ENCODE peak calls at places on chromosome 22, in four cellular contexts. V, L, C and N are unnamed samples.

GRCh38 chr22:32801436-32802290 is at the start of gene TIMP3:
- DNase-seq in V (no peak), L (peak; percentile 86), C (no peak), N (no peak)

GRCh38 chr22:46038516-46039430 is 61.8 kb upstream of the WNT7B start:
- DNase-seq in V (no peak), L (no peak), C (no peak), N (no peak)

GRCh38 chr22:42670921-42671709 is 21.9 kb upstream of the CYB5R3 start:
- DNase-seq in V (no peak), L (no peak), C (no peak), N (no peak)

GRCh38 chr22:20244744-20245576 is 23.2 kb downstream of the RTN4R start:
- DNase-seq in V (peak; percentile 46), L (no peak), C (no peak), N (peak; percentile 56)

GRCh38 chr22:25447689-25448434 is 116.6 kb upstream of the GRK3 start:
- DNase-seq in V (peak; percentile 88), L (peak; percentile 73), C (no peak), N (peak; percentile 90)

GRCh38 chr22:39818050-39818449 is 75.5 kb downstream of the ENTHD1 start:
- DNase-seq in V (no peak), L (peak; percentile 66), C (no peak), N (no peak)

GRCh38 chr22:26330971-26331625 is 98.0 kb upstream of the ASPHD2 start:
- DNase-seq in V (peak; percentile 34), L (peak; percentile 31), C (no peak), N (no peak)

GRCh38 chr22:22488736-22489135 is 19.8 kb downstream of the ZNF280B start:
- DNase-seq in V (no peak), L (no peak), C (no peak), N (no peak)

GRCh38 chr22:19368876-19369275 is 62.7 kb downstream of the HIRA start:
- DNase-seq in V (no peak), L (no peak), C (no peak), N (no peak)

GRCh38 chr22:36002084-36002483 is 26.5 kb downstream of the RBFOX2 start:
- DNase-seq in V (no peak), L (no peak), C (no peak), N (no peak)

GRCh38 chr22:19996694-19997384 is 19.8 kb downstream of the ARVCF start:
- DNase-seq in V (no peak), L (no peak), C (no peak), N (no peak)

GRCh38 chr22:30348837-30349236 is 7.9 kb downstream of the SF3A1 start:
- DNase-seq in V (no peak), L (peak; percentile 71), C (peak; percentile 21), N (no peak)

GRCh38 chr22:27597703-27598444 is 203.7 kb downstream of the MN1 start:
- DNase-seq in V (no peak), L (no peak), C (no peak), N (no peak)
- TF ChIP-seq CTCF in V (no peak), L (no peak), C (peak; percentile 1), N (no peak)

GRCh38 chr22:41532908-41533825 is 11.1 kb downstream of the POLR3H start:
- DNase-seq in V (peak; percentile 53), L (peak; percentile 55), C (no peak), N (peak; percentile 59)

GRCh38 chr22:41537203-41537602 is 7.1 kb downstream of the POLR3H start:
- DNase-seq in V (no peak), L (no peak), C (no peak), N (no peak)

GRCh38 chr22:41531736-41532477 is 12.4 kb downstream of the POLR3H start:
- DNase-seq in V (no peak), L (no peak), C (no peak), N (no peak)

GRCh38 chr22:41534219-41534618 is 10.1 kb downstream of the POLR3H start:
- DNase-seq in V (no peak), L (no peak), C (no peak), N (no peak)

GRCh38 chr22:41535244-41535643 is 9.0 kb downstream of the POLR3H start:
- DNase-seq in V (no peak), L (no peak), C (no peak), N (no peak)
- TF ChIP-seq CTCF in V (no peak), L (peak; percentile 25), C (peak; percentile 22), N (no peak)

GRCh38 chr22:37281646-37282384 is 493 bp upstream of the CYTH4 start:
- DNase-seq in V (no peak), L (no peak), C (no peak), N (no peak)

GRCh38 chr22:37284126-37284806 is 2.0 kb downstream of the CYTH4 start:
- DNase-seq in V (no peak), L (no peak), C (no peak), N (no peak)

GRCh38 chr22:37284807-37285355 is 2.6 kb downstream of the CYTH4 start:
- DNase-seq in V (peak; percentile 34), L (no peak), C (no peak), N (peak; percentile 51)

GRCh38 chr22:37282385-37282677 is at the start of gene CYTH4:
- DNase-seq in V (peak; percentile 70), L (no peak), C (no peak), N (peak; percentile 74)

DNA sequence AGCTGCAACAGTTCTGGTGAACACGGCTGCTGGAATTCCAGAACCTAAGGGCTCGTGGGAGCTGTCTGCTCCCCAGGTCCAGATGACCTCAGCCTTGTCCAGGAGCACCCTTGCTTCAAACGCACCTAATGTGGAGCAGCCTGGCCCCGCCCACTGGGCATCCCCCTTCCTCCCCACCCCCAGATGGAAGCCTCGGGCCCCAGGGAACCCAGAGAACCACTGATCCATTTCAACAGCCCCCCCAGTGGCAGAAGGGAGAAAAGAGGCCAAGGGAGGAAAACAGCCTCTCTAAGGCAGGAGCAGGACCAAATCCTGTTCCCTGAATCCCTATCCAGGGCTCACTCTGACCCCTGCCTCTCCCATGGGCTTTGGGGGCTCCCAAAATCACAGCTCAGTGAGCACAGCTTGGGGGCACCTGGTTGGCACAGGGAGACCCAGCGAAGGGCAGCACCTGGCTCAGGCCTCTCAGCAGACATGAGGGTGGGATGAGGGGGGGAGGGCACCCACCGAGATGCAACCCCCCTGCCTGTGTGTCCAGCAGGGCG is 1.2 kb downstream of the CYTH4 start:
- DNase-seq in V (no peak), L (no peak), C (no peak), N (no peak)
- TF ChIP-seq CTCF in V (peak; percentile 46), L (no peak), C (peak; percentile 34), N (no peak)

DNA sequence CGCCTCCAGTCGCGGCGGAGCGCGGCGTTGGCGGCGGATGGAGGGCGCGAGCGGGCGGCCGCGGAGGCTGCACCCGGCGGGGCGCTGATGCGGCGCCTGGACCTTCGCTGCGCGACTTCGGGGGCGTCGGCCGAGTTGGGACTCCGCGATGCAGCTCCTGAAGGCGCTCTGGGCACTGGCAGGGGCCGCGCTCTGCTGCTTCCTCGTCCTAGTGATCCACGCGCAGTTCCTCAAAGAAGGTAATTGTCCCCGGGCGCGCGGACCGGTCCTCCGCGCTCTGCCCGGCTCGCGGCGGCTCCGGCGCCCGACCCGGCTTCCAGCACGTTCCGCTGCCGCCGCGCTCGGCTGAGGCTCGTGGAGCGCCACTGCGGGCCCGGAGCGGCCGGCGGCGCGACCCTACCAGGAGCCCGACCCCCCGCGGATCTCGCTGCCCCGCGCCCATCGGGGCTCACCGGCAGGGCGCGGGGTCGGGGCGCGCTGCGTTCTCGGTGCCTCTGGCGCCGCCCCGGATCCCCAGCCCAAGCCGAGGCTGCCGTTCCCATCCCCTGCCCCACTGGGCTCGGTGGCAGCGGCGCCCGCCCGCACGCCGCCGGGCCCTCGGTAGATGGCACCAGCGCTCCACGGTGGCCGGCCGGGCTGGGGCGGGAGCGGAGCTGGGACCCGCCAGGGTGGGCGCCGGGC is 1251.2 kb downstream of the BRD1 start:
- DNase-seq in V (no peak), L (peak; percentile 25), C (no peak), N (no peak)
- TF ChIP-seq CTCF in V (no peak), L (peak; percentile 23), C (peak; percentile 14), N (no peak)

GRCh38 chr22:50244420-50245213 is at the start of gene TUBGCP6:
- DNase-seq in V (peak; percentile 85), L (peak; percentile 87), C (peak; percentile 38), N (peak; percentile 94)
- TF ChIP-seq CTCF in V (peak; percentile 33), L (peak; percentile 33), C (peak; percentile 31), N (no peak)

DNA sequence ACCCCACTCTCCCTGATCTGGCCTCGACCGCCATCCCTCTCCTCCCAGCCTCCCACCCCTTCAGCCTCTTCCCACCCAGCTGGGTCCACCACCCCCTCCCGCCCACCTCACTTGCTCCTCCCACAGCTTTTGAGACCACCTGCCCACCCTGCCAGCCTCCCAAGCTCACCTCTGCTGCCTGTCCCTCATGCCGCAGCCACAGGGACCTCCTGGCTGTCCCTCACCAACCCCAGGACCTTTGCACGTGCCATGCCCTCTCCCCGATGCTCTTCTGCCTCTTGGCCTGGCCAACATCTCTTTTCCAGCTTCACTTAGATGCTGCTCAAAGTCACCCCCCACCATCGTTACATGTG is 6.5 kb downstream of the PNPLA5 start:
- DNase-seq in V (no peak), L (no peak), C (no peak), N (no peak)
- TF ChIP-seq CTCF in V (no peak), L (no peak), C (no peak), N (no peak)

GRCh38 chr22:29259253-29259899 is 8.4 kb downstream of the RHBDD3 start:
- DNase-seq in V (no peak), L (no peak), C (no peak), N (no peak)
- TF ChIP-seq CTCF in V (no peak), L (no peak), C (peak; percentile 11), N (no peak)

GRCh38 chr22:43887391-43887790 is 4.4 kb downstream of the PNPLA5 start:
- DNase-seq in V (no peak), L (no peak), C (no peak), N (no peak)

GRCh38 chr22:43891360-43892182 is at the start of gene PNPLA5:
- DNase-seq in V (no peak), L (no peak), C (no peak), N (no peak)

GRCh38 chr22:43888740-43889139 is 3.1 kb downstream of the PNPLA5 start:
- DNase-seq in V (no peak), L (no peak), C (no peak), N (no peak)

GRCh38 chr22:43890901-43891331 is 897 bp downstream of the PNPLA5 start:
- DNase-seq in V (no peak), L (no peak), C (no peak), N (no peak)

DNA sequence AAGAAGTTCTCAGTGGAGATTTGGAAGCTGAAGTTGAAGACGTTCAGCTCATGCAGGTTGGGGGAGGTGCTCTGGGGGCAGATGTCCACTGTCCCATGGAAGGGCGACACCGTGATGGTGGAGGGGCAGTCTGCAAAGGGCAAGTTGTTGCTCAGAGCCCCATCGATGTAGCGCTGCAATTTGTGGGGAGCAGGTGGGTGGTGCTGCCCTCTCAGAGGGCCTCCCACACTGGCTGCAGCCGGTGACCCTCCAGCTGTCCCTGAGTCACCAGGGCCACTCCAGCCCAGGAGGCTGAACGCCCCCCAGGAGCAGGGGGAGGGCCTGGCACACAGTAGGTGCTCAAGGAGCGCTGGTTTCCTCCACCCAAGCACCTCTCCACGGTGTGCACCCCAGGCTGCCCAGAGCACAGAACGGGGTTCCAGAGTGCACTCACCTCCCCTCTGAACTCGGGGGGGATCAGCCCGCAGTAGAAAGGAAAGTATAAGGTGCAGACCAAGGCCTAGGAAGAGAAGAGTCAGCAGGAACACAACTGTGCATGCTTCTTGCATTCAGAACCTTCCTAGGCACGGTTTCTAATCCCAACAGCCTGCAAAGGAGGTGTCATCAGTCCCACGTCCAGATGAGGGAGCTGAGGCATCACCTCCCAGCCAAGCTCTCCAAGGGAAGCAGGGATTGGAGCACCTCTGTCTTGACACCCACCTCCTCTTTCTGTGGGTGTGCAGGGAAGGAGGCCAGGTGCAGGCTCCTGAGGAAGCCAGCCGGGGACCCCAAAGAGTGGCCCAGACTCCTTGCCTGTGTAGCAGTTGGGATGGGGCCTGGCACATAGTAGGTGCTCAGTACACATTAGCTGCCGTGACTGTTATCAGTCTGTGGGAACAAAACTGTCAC is 2.2 kb downstream of the PNPLA5 start:
- DNase-seq in V (no peak), L (peak; percentile 42), C (no peak), N (no peak)
- TF ChIP-seq CTCF in V (no peak), L (peak; percentile 56), C (peak; percentile 56), N (no peak)